ENCODE peak calls at places on chromosomes 1 and 21, in eight cellular contexts. One of them, this sample, is unnamed.

GRCh38 chr1:161946071-161946987 is 77.3 kb downstream of the OLFML2B start:
- DNase-seq in HepG2: no peak
- DNase-seq in HCT116: no peak
- DNase-seq in K562: no peak
- DNase-seq in endothelial cell of umbilical vein: no peak
- DNase-seq in transverse colon: no peak
- DNase-seq in sigmoid colon: no peak
- DNase-seq in prostate gland: no peak
- DNase-seq in this sample: no peak

GRCh38 chr1:79543435-79543834 is 536.9 kb upstream of the ADGRL4 start:
- DNase-seq in endothelial cell of umbilical vein: no peak
- DNase-seq in K562: no peak
- DNase-seq in HepG2: no peak
- DNase-seq in transverse colon: no peak
- DNase-seq in prostate gland: no peak
- DNase-seq in sigmoid colon: no peak
- DNase-seq in HCT116: no peak
- DNase-seq in this sample: no peak

GRCh38 chr1:150268342-150268705 is 492 bp downstream of the APH1A start:
- DNase-seq in HCT116: no peak
- DNase-seq in K562: peak; percentile 50
- DNase-seq in endothelial cell of umbilical vein: peak; percentile 43
- DNase-seq in HepG2: no peak
- DNase-seq in sigmoid colon: peak; percentile 75
- DNase-seq in prostate gland: peak; percentile 18
- DNase-seq in transverse colon: peak; percentile 55
- DNase-seq in this sample: no peak

GRCh38 chr1:221437924-221438323 is 304.0 kb downstream of the DUSP10 start:
- DNase-seq in endothelial cell of umbilical vein: no peak
- DNase-seq in prostate gland: no peak
- DNase-seq in transverse colon: no peak
- DNase-seq in K562: no peak
- DNase-seq in HepG2: no peak
- DNase-seq in sigmoid colon: no peak
- DNase-seq in HCT116: peak; percentile 29
- DNase-seq in this sample: no peak

GRCh38 chr1:164417016-164417704 is 141.8 kb upstream of the PBX1 start:
- DNase-seq in K562: no peak
- DNase-seq in prostate gland: no peak
- DNase-seq in HepG2: no peak
- DNase-seq in HCT116: no peak
- DNase-seq in endothelial cell of umbilical vein: no peak
- DNase-seq in transverse colon: no peak
- DNase-seq in sigmoid colon: no peak
- DNase-seq in this sample: no peak

GRCh38 chr1:94579876-94580294 is 38.3 kb upstream of the F3 start:
- DNase-seq in HCT116: peak; percentile 60
- DNase-seq in K562: peak; percentile 22
- DNase-seq in prostate gland: no peak
- DNase-seq in HepG2: peak; percentile 58
- DNase-seq in endothelial cell of umbilical vein: no peak
- DNase-seq in transverse colon: no peak
- DNase-seq in sigmoid colon: no peak
- DNase-seq in this sample: no peak

GRCh38 chr1:12161324-12161661 is 5.5 kb upstream of the TNFRSF1B start:
- DNase-seq in prostate gland: no peak
- DNase-seq in HCT116: no peak
- DNase-seq in HepG2: no peak
- DNase-seq in endothelial cell of umbilical vein: no peak
- DNase-seq in transverse colon: no peak
- DNase-seq in sigmoid colon: no peak
- DNase-seq in K562: no peak
- DNase-seq in this sample: no peak

GRCh38 chr1:78713249-78713648 is 63.6 kb downstream of the IFI44 start:
- DNase-seq in K562: no peak
- DNase-seq in sigmoid colon: no peak
- DNase-seq in HCT116: no peak
- DNase-seq in prostate gland: no peak
- DNase-seq in transverse colon: no peak
- DNase-seq in HepG2: no peak
- DNase-seq in endothelial cell of umbilical vein: no peak
- DNase-seq in this sample: no peak

GRCh38 chr1:184367427-184368038 is 19.3 kb upstream of the C1orf21 start:
- DNase-seq in HCT116: no peak
- DNase-seq in K562: no peak
- DNase-seq in prostate gland: no peak
- DNase-seq in sigmoid colon: no peak
- DNase-seq in endothelial cell of umbilical vein: no peak
- DNase-seq in HepG2: no peak
- DNase-seq in transverse colon: no peak
- DNase-seq in this sample: no peak

GRCh38 chr1:101781437-101781836 is 215.3 kb downstream of the OLFM3 start:
- DNase-seq in endothelial cell of umbilical vein: no peak
- DNase-seq in HCT116: no peak
- DNase-seq in transverse colon: no peak
- DNase-seq in sigmoid colon: no peak
- DNase-seq in HepG2: no peak
- DNase-seq in K562: no peak
- DNase-seq in prostate gland: peak; percentile 6
- DNase-seq in this sample: no peak

GRCh38 chr1:203037509-203038190 is 11.4 kb downstream of the PPFIA4 start:
- DNase-seq in endothelial cell of umbilical vein: no peak
- DNase-seq in HCT116: no peak
- DNase-seq in K562: peak; percentile 38
- DNase-seq in prostate gland: no peak
- DNase-seq in HepG2: no peak
- DNase-seq in transverse colon: no peak
- DNase-seq in sigmoid colon: no peak
- DNase-seq in this sample: no peak

GRCh38 chr1:165631403-165632151 is 543 bp downstream of the MGST3 start:
- DNase-seq in prostate gland: peak; percentile 53
- DNase-seq in sigmoid colon: peak; percentile 82
- DNase-seq in endothelial cell of umbilical vein: peak; percentile 78
- DNase-seq in HepG2: no peak
- DNase-seq in transverse colon: peak; percentile 69
- DNase-seq in K562: peak; percentile 33
- DNase-seq in HCT116: peak; percentile 65
- DNase-seq in this sample: peak; percentile 84

GRCh38 chr1:32500387-32501209 is 35.7 kb downstream of the ZBTB8B start:
- DNase-seq in HepG2: no peak
- DNase-seq in HCT116: no peak
- DNase-seq in prostate gland: peak; percentile 51
- DNase-seq in sigmoid colon: peak; percentile 84
- DNase-seq in endothelial cell of umbilical vein: peak; percentile 49
- DNase-seq in K562: peak; percentile 81
- DNase-seq in transverse colon: peak; percentile 72
- DNase-seq in this sample: peak; percentile 75

GRCh38 chr1:243712242-243712641 is 137.8 kb downstream of the AKT3 start:
- DNase-seq in HCT116: no peak
- DNase-seq in transverse colon: no peak
- DNase-seq in K562: no peak
- DNase-seq in endothelial cell of umbilical vein: no peak
- DNase-seq in prostate gland: no peak
- DNase-seq in HepG2: no peak
- DNase-seq in sigmoid colon: no peak
- DNase-seq in this sample: no peak

GRCh38 chr1:243712890-243713425 is 137.1 kb downstream of the AKT3 start:
- DNase-seq in K562: no peak
- DNase-seq in HCT116: peak; percentile 19
- DNase-seq in prostate gland: no peak
- DNase-seq in endothelial cell of umbilical vein: peak; percentile 17
- DNase-seq in HepG2: no peak
- DNase-seq in transverse colon: no peak
- DNase-seq in sigmoid colon: no peak
- DNase-seq in this sample: no peak

GRCh38 chr1:243713470-243714186 is 136.4 kb downstream of the AKT3 start:
- DNase-seq in HCT116: no peak
- DNase-seq in K562: no peak
- DNase-seq in prostate gland: no peak
- DNase-seq in HepG2: no peak
- DNase-seq in endothelial cell of umbilical vein: no peak
- DNase-seq in transverse colon: no peak
- DNase-seq in sigmoid colon: no peak
- DNase-seq in this sample: no peak

GRCh38 chr1:243708210-243708609 is 141.8 kb downstream of the AKT3 start:
- DNase-seq in transverse colon: no peak
- DNase-seq in K562: no peak
- DNase-seq in sigmoid colon: no peak
- DNase-seq in prostate gland: no peak
- DNase-seq in endothelial cell of umbilical vein: peak; percentile 40
- DNase-seq in HCT116: no peak
- DNase-seq in HepG2: no peak
- DNase-seq in this sample: no peak

DNA sequence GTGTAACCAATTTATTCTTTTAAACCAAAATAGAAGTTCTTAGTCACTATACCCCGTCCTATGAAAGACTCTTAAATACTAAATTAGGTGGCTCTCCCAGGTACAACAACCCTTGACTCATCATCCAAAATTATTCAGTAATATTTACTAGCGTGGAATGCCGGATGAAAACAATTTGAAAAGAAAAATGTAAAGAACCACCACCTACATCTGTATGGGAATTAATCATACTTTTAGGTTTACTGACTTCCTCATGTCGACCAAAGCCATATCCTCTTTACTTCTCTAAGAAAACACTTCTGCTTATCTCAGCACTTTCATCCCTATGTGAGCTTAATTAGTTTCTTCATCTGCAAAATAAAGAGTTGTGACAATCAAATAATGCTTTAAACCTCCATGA is 139.6 kb downstream of the AKT3 start:
- DNase-seq in sigmoid colon: no peak
- DNase-seq in K562: no peak
- DNase-seq in prostate gland: no peak
- DNase-seq in HCT116: no peak
- DNase-seq in endothelial cell of umbilical vein: no peak
- DNase-seq in transverse colon: no peak
- DNase-seq in HepG2: no peak
- DNase-seq in this sample: no peak
- TF ChIP-seq POLR2A in sigmoid colon: no peak
- TF ChIP-seq POLR2A in K562: no peak
- TF ChIP-seq POLR2A in prostate gland: no peak
- TF ChIP-seq POLR2A in HCT116: no peak
- TF ChIP-seq POLR2A in endothelial cell of umbilical vein: no peak
- TF ChIP-seq POLR2A in transverse colon: no peak
- TF ChIP-seq POLR2A in HepG2: no peak
- TF ChIP-seq POLR2A in this sample: no peak

GRCh38 chr21:44425307-44425894 is 29.9 kb upstream of the LRRC3 start:
- DNase-seq in endothelial cell of umbilical vein: no peak
- DNase-seq in HepG2: no peak
- DNase-seq in sigmoid colon: peak; percentile 57
- DNase-seq in HCT116: peak; percentile 73
- DNase-seq in transverse colon: no peak
- DNase-seq in K562: no peak
- DNase-seq in prostate gland: no peak
- DNase-seq in this sample: peak; percentile 59
- H3K4me3 ChIP-seq in endothelial cell of umbilical vein: no peak overlapping the region
- H3K4me3 ChIP-seq in HepG2: no peak overlapping the region
- H3K4me3 ChIP-seq in sigmoid colon: no peak overlapping the region
- H3K4me3 ChIP-seq in HCT116: peak overlapping the region; percentile 85
- H3K4me3 ChIP-seq in transverse colon: no peak overlapping the region
- H3K4me3 ChIP-seq in K562: no peak overlapping the region
- H3K4me3 ChIP-seq in prostate gland: no peak overlapping the region
- H3K4me3 ChIP-seq in this sample: no peak overlapping the region

GRCh38 chr21:31886896-31887595 is 14.2 kb downstream of the HUNK start:
- DNase-seq in HepG2: no peak
- DNase-seq in K562: no peak
- DNase-seq in sigmoid colon: no peak
- DNase-seq in transverse colon: no peak
- DNase-seq in HCT116: no peak
- DNase-seq in prostate gland: no peak
- DNase-seq in endothelial cell of umbilical vein: no peak
- DNase-seq in this sample: peak; percentile 37

GRCh38 chr21:31885146-31885545 is 12.3 kb downstream of the HUNK start:
- DNase-seq in K562: no peak
- DNase-seq in sigmoid colon: no peak
- DNase-seq in transverse colon: no peak
- DNase-seq in endothelial cell of umbilical vein: no peak
- DNase-seq in prostate gland: no peak
- DNase-seq in HepG2: no peak
- DNase-seq in HCT116: no peak
- DNase-seq in this sample: no peak

GRCh38 chr21:31887596-31887920 is 14.7 kb downstream of the HUNK start:
- DNase-seq in endothelial cell of umbilical vein: no peak
- DNase-seq in transverse colon: no peak
- DNase-seq in K562: no peak
- DNase-seq in sigmoid colon: no peak
- DNase-seq in HCT116: no peak
- DNase-seq in prostate gland: no peak
- DNase-seq in HepG2: no peak
- DNase-seq in this sample: peak; percentile 74

GRCh38 chr21:31892686-31893085 is 19.9 kb downstream of the HUNK start:
- DNase-seq in HCT116: no peak
- DNase-seq in sigmoid colon: no peak
- DNase-seq in prostate gland: no peak
- DNase-seq in HepG2: no peak
- DNase-seq in K562: no peak
- DNase-seq in transverse colon: no peak
- DNase-seq in endothelial cell of umbilical vein: no peak
- DNase-seq in this sample: peak; percentile 20

GRCh38 chr21:31888936-31889371 is 16.1 kb downstream of the HUNK start:
- DNase-seq in endothelial cell of umbilical vein: no peak
- DNase-seq in HCT116: no peak
- DNase-seq in prostate gland: peak; percentile 24
- DNase-seq in K562: no peak
- DNase-seq in HepG2: no peak
- DNase-seq in transverse colon: no peak
- DNase-seq in sigmoid colon: no peak
- DNase-seq in this sample: no peak
- TF ChIP-seq POLR2AphosphoS5 in endothelial cell of umbilical vein: no peak
- TF ChIP-seq POLR2AphosphoS5 in HCT116: no peak
- TF ChIP-seq POLR2AphosphoS5 in prostate gland: peak; percentile 19
- TF ChIP-seq POLR2AphosphoS5 in K562: no peak
- TF ChIP-seq POLR2AphosphoS5 in HepG2: no peak
- TF ChIP-seq POLR2AphosphoS5 in transverse colon: no peak
- TF ChIP-seq POLR2AphosphoS5 in sigmoid colon: no peak
- TF ChIP-seq POLR2AphosphoS5 in this sample: no peak

GRCh38 chr1:228488107-228488817 is 1.1 kb downstream of the RNF187 start:
- DNase-seq in K562: no peak
- DNase-seq in HepG2: no peak
- DNase-seq in transverse colon: no peak
- DNase-seq in sigmoid colon: no peak
- DNase-seq in endothelial cell of umbilical vein: no peak
- DNase-seq in prostate gland: no peak
- DNase-seq in HCT116: no peak
- DNase-seq in this sample: no peak

GRCh38 chr1:228487336-228488106 is at the start of gene RNF187:
- DNase-seq in HCT116: no peak
- DNase-seq in endothelial cell of umbilical vein: no peak
- DNase-seq in prostate gland: peak; percentile 82
- DNase-seq in K562: peak; percentile 95
- DNase-seq in sigmoid colon: peak; percentile 93
- DNase-seq in transverse colon: peak; percentile 91
- DNase-seq in HepG2: no peak
- DNase-seq in this sample: peak; percentile 91

GRCh38 chr1:228483789-228484188 is 3.4 kb upstream of the RNF187 start:
- DNase-seq in HepG2: no peak
- DNase-seq in sigmoid colon: no peak
- DNase-seq in HCT116: no peak
- DNase-seq in endothelial cell of umbilical vein: no peak
- DNase-seq in prostate gland: no peak
- DNase-seq in transverse colon: no peak
- DNase-seq in K562: no peak
- DNase-seq in this sample: no peak

GRCh38 chr1:228488818-228489674 is 1.9 kb downstream of the RNF187 start:
- DNase-seq in endothelial cell of umbilical vein: no peak
- DNase-seq in HepG2: no peak
- DNase-seq in transverse colon: no peak
- DNase-seq in prostate gland: no peak
- DNase-seq in K562: no peak
- DNase-seq in sigmoid colon: no peak
- DNase-seq in HCT116: no peak
- DNase-seq in this sample: no peak

GRCh38 chr1:228486596-228487335 is 416 bp upstream of the RNF187 start:
- DNase-seq in prostate gland: peak; percentile 36
- DNase-seq in HepG2: peak; percentile 72
- DNase-seq in HCT116: peak; percentile 88
- DNase-seq in endothelial cell of umbilical vein: peak; percentile 94
- DNase-seq in sigmoid colon: peak; percentile 83
- DNase-seq in transverse colon: peak; percentile 67
- DNase-seq in K562: peak; percentile 73
- DNase-seq in this sample: peak; percentile 85
- TF ChIP-seq POLR2A in prostate gland: no peak
- TF ChIP-seq POLR2A in HepG2: peak; percentile 54
- TF ChIP-seq POLR2A in HCT116: no peak
- TF ChIP-seq POLR2A in endothelial cell of umbilical vein: peak; percentile 65
- TF ChIP-seq POLR2A in sigmoid colon: no peak
- TF ChIP-seq POLR2A in transverse colon: peak; percentile 60
- TF ChIP-seq POLR2A in K562: peak; percentile 62
- TF ChIP-seq POLR2A in this sample: no peak